ENCODE peak calls at places on chromosome 6, in nine cellular contexts. J, H, M, B, A, Y, X, L and F are unnamed samples.
A peak's percentile ranks its signal among the peaks of the same experiment; 100 is the strongest.

GRCh38 chr6:158255974-158256601 is 56.2 kb upstream of the TULP4 start:
- DNase-seq in J (no peak), H (no peak), M (no peak), B (no peak), A (no peak), Y (no peak), X (no peak), L (no peak), F (no peak)

GRCh38 chr6:36755435-36756348 is 58.1 kb downstream of the RAB44 start:
- DNase-seq in J (peak; percentile 33), H (peak; percentile 59), M (no peak), B (peak; percentile 64), A (no peak), Y (no peak), X (peak; percentile 54), L (peak; percentile 49), F (no peak)

GRCh38 chr6:42423244-42423643 is 28.5 kb downstream of the TRERF1 start:
- DNase-seq in J (no peak), H (peak; percentile 49), M (no peak), B (no peak), A (no peak), Y (no peak), X (no peak), L (no peak), F (no peak)

GRCh38 chr6:11732036-11732545 is 46.5 kb downstream of the ADTRP start:
- DNase-seq in J (peak; percentile 67), H (peak; percentile 49), M (peak; percentile 33), B (peak; percentile 92), A (peak; percentile 38), Y (peak; percentile 85), X (no peak), L (peak; percentile 83), F (no peak)

GRCh38 chr6:142387997-142388815 is 86.4 kb downstream of the ADGRG6 start:
- DNase-seq in J (peak; percentile 78), H (no peak), M (no peak), B (peak; percentile 43), A (no peak), Y (no peak), X (no peak), L (peak; percentile 81), F (no peak)

GRCh38 chr6:30396833-30397479 is 52.0 kb downstream of the RPP21 start:
- DNase-seq in J (peak; percentile 71), H (peak; percentile 92), M (peak; percentile 71), B (peak; percentile 58), A (peak; percentile 85), Y (peak; percentile 89), X (peak; percentile 84), L (peak; percentile 71), F (no peak)

GRCh38 chr6:75750925-75751324 is 1.9 kb downstream of the MYO6 start:
- DNase-seq in J (no peak), H (no peak), M (no peak), B (no peak), A (no peak), Y (no peak), X (no peak), L (no peak), F (no peak)

GRCh38 chr6:148572676-148573335 is 174.0 kb upstream of the UST start:
- DNase-seq in J (no peak), H (no peak), M (no peak), B (no peak), A (no peak), Y (no peak), X (no peak), L (no peak), F (no peak)

GRCh38 chr6:158067436-158068015 is 85.9 kb downstream of the SYNJ2 start:
- DNase-seq in J (no peak), H (no peak), M (no peak), B (no peak), A (no peak), Y (no peak), X (no peak), L (no peak), F (no peak)

GRCh38 chr6:70037445-70037844 is 171.1 kb downstream of the COL19A1 start:
- DNase-seq in J (no peak), H (no peak), M (no peak), B (no peak), A (no peak), Y (no peak), X (no peak), L (no peak), F (no peak)

GRCh38 chr6:159720708-159721107 is 6.6 kb upstream of the WTAP start:
- DNase-seq in J (peak; percentile 34), H (no peak), M (no peak), B (no peak), A (no peak), Y (no peak), X (peak; percentile 49), L (peak; percentile 56), F (no peak)

GRCh38 chr6:107132330-107132954 is 17.1 kb upstream of the BEND3 start:
- DNase-seq in J (peak; percentile 56), H (no peak), M (no peak), B (no peak), A (no peak), Y (no peak), X (no peak), L (peak; percentile 52), F (no peak)
- TF ChIP-seq CTCF in J (peak; percentile 38), H (peak; percentile 39), M (no peak), B (peak; percentile 71), A (no peak), Y (peak; percentile 44), X (peak; percentile 18), L (peak; percentile 71), F (peak; percentile 49)

GRCh38 chr6:83431545-83432165 is 804 bp upstream of the ME1 start:
- DNase-seq in J (no peak), H (no peak), M (no peak), B (no peak), A (no peak), Y (no peak), X (peak; percentile 88), L (no peak), F (no peak)
- H3K4me3 ChIP-seq in J (peak overlapping the region; percentile 74), H (no peak overlapping the region), M (no peak overlapping the region), B (peak overlapping the region; percentile 75), A (no peak overlapping the region), Y (peak overlapping the region; percentile 89), X (peak overlapping the region; percentile 70), L (peak overlapping the region; percentile 77), F (peak overlapping the region; percentile 91)

DNA sequence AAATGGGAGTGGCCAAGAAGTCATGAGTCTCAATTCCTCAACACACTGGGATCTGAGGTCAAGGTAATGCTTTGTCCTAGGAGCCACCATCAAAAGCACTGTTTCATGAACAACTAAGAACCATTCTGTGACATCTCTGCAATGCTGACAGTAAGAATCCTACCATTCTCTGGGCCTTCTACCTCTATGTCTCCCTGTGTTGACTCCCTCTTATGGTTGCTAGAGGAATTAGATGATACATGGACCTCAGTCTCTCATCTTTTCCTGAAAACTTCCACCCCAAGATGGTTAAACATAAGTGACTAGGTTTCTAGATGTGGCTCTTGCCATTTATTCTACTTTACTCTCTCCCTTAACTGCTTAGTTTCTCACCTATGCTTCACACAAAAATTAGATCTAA is 9.1 kb downstream of the MTRF1L start:
- DNase-seq in J (no peak), H (no peak), M (no peak), B (no peak), A (no peak), Y (no peak), X (no peak), L (peak; percentile 36), F (no peak)
- TF ChIP-seq CTCF in J (peak; percentile 31), H (no peak), M (no peak), B (peak; percentile 37), A (no peak), Y (no peak), X (no peak), L (peak; percentile 47), F (peak; percentile 38)

GRCh38 chr6:136360783-136361182 is 71.1 kb upstream of the BCLAF1 start:
- DNase-seq in J (no peak), H (no peak), M (no peak), B (no peak), A (no peak), Y (no peak), X (no peak), L (no peak), F (no peak)

GRCh38 chr6:136362421-136363090 is 72.9 kb upstream of the BCLAF1 start:
- DNase-seq in J (peak; percentile 7), H (no peak), M (no peak), B (no peak), A (no peak), Y (no peak), X (no peak), L (no peak), F (no peak)

GRCh38 chr6:136371117-136371696 is 81.6 kb upstream of the BCLAF1 start:
- DNase-seq in J (no peak), H (no peak), M (no peak), B (no peak), A (no peak), Y (no peak), X (no peak), L (no peak), F (no peak)

DNA sequence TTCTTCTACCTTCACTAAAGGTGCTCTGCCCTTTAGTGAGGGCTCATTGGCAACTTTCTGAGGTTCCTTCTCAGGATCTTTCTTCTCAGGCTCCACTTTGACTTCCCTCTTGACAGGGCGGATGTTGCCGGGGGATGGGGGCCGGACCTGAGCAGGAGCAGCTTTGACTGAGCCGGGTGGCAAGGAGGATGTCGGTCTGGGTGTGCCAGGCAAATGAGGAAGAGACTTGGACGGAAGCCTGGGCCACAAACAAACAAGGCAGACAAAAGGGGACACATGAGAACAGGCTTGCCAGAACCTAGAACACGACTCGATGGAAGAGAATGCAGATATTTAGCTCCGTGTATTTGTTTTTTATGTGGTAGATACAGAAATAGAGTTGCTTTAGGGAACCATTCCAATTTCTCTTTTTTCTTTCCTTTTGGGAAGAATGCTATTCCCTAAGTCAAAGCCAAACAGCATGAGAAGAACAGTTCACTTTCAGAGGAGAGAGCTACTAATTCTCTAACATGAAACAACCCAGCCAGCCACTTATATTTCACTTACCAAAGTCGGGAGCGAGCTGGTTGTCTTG is 76.2 kb upstream of the BCLAF1 start:
- DNase-seq in J (no peak), H (no peak), M (no peak), B (no peak), A (peak; percentile 47), Y (peak; percentile 72), X (peak; percentile 70), L (no peak), F (no peak)
- H3K4me3 ChIP-seq in J (no peak overlapping the region), H (no peak overlapping the region), M (no peak overlapping the region), B (no peak overlapping the region), A (no peak overlapping the region), Y (no peak overlapping the region), X (no peak overlapping the region), L (no peak overlapping the region), F (no peak overlapping the region)

DNA sequence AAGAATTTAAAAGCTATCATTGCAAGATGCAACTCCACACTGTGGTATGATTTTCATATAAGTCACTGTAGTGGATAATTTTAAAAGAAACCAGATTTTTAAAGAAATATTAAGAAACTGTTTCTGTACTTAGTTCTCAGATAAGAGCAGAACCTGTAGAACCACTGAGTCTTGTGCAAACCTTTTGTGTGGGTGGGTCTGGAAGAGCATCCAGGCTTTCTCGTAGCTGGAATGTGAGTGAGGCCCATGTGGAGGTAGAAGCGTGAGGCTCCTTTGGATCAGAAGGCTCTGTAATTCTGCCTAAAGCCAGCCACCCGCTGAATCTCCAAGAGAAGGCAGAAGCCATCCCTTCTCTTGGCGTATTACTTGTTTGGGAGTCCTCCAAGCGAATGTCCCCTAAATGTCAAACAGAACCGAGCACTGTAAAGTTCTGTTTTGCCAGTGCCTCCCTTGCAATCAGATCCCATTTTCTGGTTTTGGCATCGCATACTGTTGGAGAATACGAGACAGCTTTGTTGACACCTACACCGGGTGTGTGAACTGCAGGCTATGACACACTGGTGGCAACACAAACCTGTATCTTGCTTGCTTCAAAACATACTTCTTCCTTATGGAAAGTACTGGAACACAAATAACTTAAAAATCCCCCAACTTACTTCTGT is 188.7 kb downstream of the FOXC1 start:
- DNase-seq in J (peak; percentile 15), H (no peak), M (no peak), B (no peak), A (no peak), Y (no peak), X (no peak), L (peak; percentile 27), F (no peak)
- TF ChIP-seq CTCF in J (no peak), H (no peak), M (no peak), B (no peak), A (no peak), Y (no peak), X (no peak), L (no peak), F (no peak)